ENCODE peak calls at places on chromosomes 3 and 15, in eight cellular contexts. One of them, this sample, is unnamed.

GRCh38 chr15:89654847-89655805 is at the start of gene KIF7:
- DNase-seq in breast epithelium: no peak
- DNase-seq in CD4-positive, alpha-beta T cell: no peak
- DNase-seq in mesothelial cell of epicardium: peak
- DNase-seq in RWPE1: peak
- DNase-seq in prostate gland: no peak
- DNase-seq in progenitor cell of endocrine pancreas: peak
- DNase-seq in esophagus squamous epithelium: no peak
- DNase-seq in this sample: no peak

GRCh38 chr3:178646205-178646604 is 110.0 kb downstream of the KCNMB2 start:
- DNase-seq in progenitor cell of endocrine pancreas: no peak
- DNase-seq in breast epithelium: no peak
- DNase-seq in CD4-positive, alpha-beta T cell: no peak
- DNase-seq in prostate gland: no peak
- DNase-seq in RWPE1: no peak
- DNase-seq in mesothelial cell of epicardium: no peak
- DNase-seq in esophagus squamous epithelium: no peak
- DNase-seq in this sample: no peak

GRCh38 chr3:172315401-172316091 is 132.7 kb downstream of the GHSR start:
- DNase-seq in esophagus squamous epithelium: no peak
- DNase-seq in breast epithelium: no peak
- DNase-seq in prostate gland: no peak
- DNase-seq in CD4-positive, alpha-beta T cell: no peak
- DNase-seq in mesothelial cell of epicardium: no peak
- DNase-seq in RWPE1: peak
- DNase-seq in progenitor cell of endocrine pancreas: no peak
- DNase-seq in this sample: no peak

GRCh38 chr15:38603271-38603670 is 38.7 kb upstream of the RASGRP1 start:
- DNase-seq in esophagus squamous epithelium: no peak
- DNase-seq in mesothelial cell of epicardium: no peak
- DNase-seq in RWPE1: no peak
- DNase-seq in CD4-positive, alpha-beta T cell: no peak
- DNase-seq in progenitor cell of endocrine pancreas: no peak
- DNase-seq in prostate gland: no peak
- DNase-seq in breast epithelium: no peak
- DNase-seq in this sample: no peak

GRCh38 chr3:160403028-160403545 is 3.6 kb downstream of the SMC4 start:
- DNase-seq in prostate gland: no peak
- DNase-seq in CD4-positive, alpha-beta T cell: no peak
- DNase-seq in RWPE1: no peak
- DNase-seq in esophagus squamous epithelium: no peak
- DNase-seq in progenitor cell of endocrine pancreas: no peak
- DNase-seq in breast epithelium: no peak
- DNase-seq in mesothelial cell of epicardium: no peak
- DNase-seq in this sample: no peak

GRCh38 chr3:5994651-5995050 is 807.1 kb downstream of the EDEM1 start:
- DNase-seq in CD4-positive, alpha-beta T cell: no peak
- DNase-seq in breast epithelium: no peak
- DNase-seq in progenitor cell of endocrine pancreas: no peak
- DNase-seq in RWPE1: no peak
- DNase-seq in mesothelial cell of epicardium: no peak
- DNase-seq in prostate gland: no peak
- DNase-seq in esophagus squamous epithelium: no peak
- DNase-seq in this sample: no peak

GRCh38 chr3:52547143-52547542 is 10.7 kb downstream of the UQCC5 start:
- DNase-seq in esophagus squamous epithelium: no peak
- DNase-seq in mesothelial cell of epicardium: no peak
- DNase-seq in RWPE1: no peak
- DNase-seq in progenitor cell of endocrine pancreas: no peak
- DNase-seq in CD4-positive, alpha-beta T cell: no peak
- DNase-seq in prostate gland: no peak
- DNase-seq in breast epithelium: no peak
- DNase-seq in this sample: no peak

GRCh38 chr15:90456236-90456635 is 68.2 kb downstream of the IQGAP1 start:
- DNase-seq in breast epithelium: no peak
- DNase-seq in CD4-positive, alpha-beta T cell: no peak
- DNase-seq in prostate gland: no peak
- DNase-seq in progenitor cell of endocrine pancreas: no peak
- DNase-seq in RWPE1: no peak
- DNase-seq in mesothelial cell of epicardium: no peak
- DNase-seq in esophagus squamous epithelium: no peak
- DNase-seq in this sample: no peak

GRCh38 chr3:59766165-59766872 is 716.5 kb upstream of the CFAP20DC start:
- DNase-seq in CD4-positive, alpha-beta T cell: no peak
- DNase-seq in RWPE1: no peak
- DNase-seq in mesothelial cell of epicardium: no peak
- DNase-seq in breast epithelium: no peak
- DNase-seq in esophagus squamous epithelium: no peak
- DNase-seq in prostate gland: no peak
- DNase-seq in progenitor cell of endocrine pancreas: no peak
- DNase-seq in this sample: no peak

GRCh38 chr3:124172846-124173245 is 180.9 kb upstream of the ROPN1 start:
- DNase-seq in esophagus squamous epithelium: no peak
- DNase-seq in breast epithelium: no peak
- DNase-seq in RWPE1: no peak
- DNase-seq in CD4-positive, alpha-beta T cell: no peak
- DNase-seq in mesothelial cell of epicardium: no peak
- DNase-seq in progenitor cell of endocrine pancreas: no peak
- DNase-seq in prostate gland: no peak
- DNase-seq in this sample: no peak

GRCh38 chr3:139339219-139339906 is 4.5 kb upstream of the MRPS22 start:
- DNase-seq in breast epithelium: no peak
- DNase-seq in mesothelial cell of epicardium: no peak
- DNase-seq in esophagus squamous epithelium: no peak
- DNase-seq in CD4-positive, alpha-beta T cell: no peak
- DNase-seq in RWPE1: no peak
- DNase-seq in progenitor cell of endocrine pancreas: no peak
- DNase-seq in prostate gland: no peak
- DNase-seq in this sample: no peak

GRCh38 chr15:66780172-66780972 is 78.3 kb downstream of the SMAD6 start:
- DNase-seq in RWPE1: peak
- DNase-seq in prostate gland: no peak
- DNase-seq in mesothelial cell of epicardium: no peak
- DNase-seq in progenitor cell of endocrine pancreas: no peak
- DNase-seq in CD4-positive, alpha-beta T cell: no peak
- DNase-seq in breast epithelium: no peak
- DNase-seq in esophagus squamous epithelium: no peak
- DNase-seq in this sample: no peak

GRCh38 chr3:24472358-24472757 is 22.3 kb downstream of the THRB start:
- DNase-seq in CD4-positive, alpha-beta T cell: no peak
- DNase-seq in prostate gland: no peak
- DNase-seq in mesothelial cell of epicardium: no peak
- DNase-seq in progenitor cell of endocrine pancreas: no peak
- DNase-seq in esophagus squamous epithelium: no peak
- DNase-seq in breast epithelium: no peak
- DNase-seq in RWPE1: peak
- DNase-seq in this sample: no peak

GRCh38 chr15:27805261-27806220 is 293.6 kb downstream of the OCA2 start:
- DNase-seq in mesothelial cell of epicardium: no peak
- DNase-seq in prostate gland: no peak
- DNase-seq in RWPE1: no peak
- DNase-seq in CD4-positive, alpha-beta T cell: no peak
- DNase-seq in progenitor cell of endocrine pancreas: no peak
- DNase-seq in esophagus squamous epithelium: no peak
- DNase-seq in breast epithelium: no peak
- DNase-seq in this sample: no peak

GRCh38 chr3:8738639-8739038 is 5.0 kb downstream of the CAV3 start:
- DNase-seq in prostate gland: no peak
- DNase-seq in mesothelial cell of epicardium: no peak
- DNase-seq in CD4-positive, alpha-beta T cell: no peak
- DNase-seq in esophagus squamous epithelium: no peak
- DNase-seq in breast epithelium: no peak
- DNase-seq in RWPE1: no peak
- DNase-seq in progenitor cell of endocrine pancreas: no peak
- DNase-seq in this sample: no peak

GRCh38 chr15:43893956-43894355 is 67.2 kb downstream of the WDR76 start:
- DNase-seq in RWPE1: no peak
- DNase-seq in mesothelial cell of epicardium: no peak
- DNase-seq in esophagus squamous epithelium: no peak
- DNase-seq in progenitor cell of endocrine pancreas: no peak
- DNase-seq in CD4-positive, alpha-beta T cell: no peak
- DNase-seq in breast epithelium: no peak
- DNase-seq in prostate gland: no peak
- DNase-seq in this sample: no peak

GRCh38 chr3:75906555-75907112 is 121.3 kb upstream of the ZNF717 start:
- DNase-seq in prostate gland: no peak
- DNase-seq in mesothelial cell of epicardium: peak
- DNase-seq in breast epithelium: peak
- DNase-seq in progenitor cell of endocrine pancreas: peak
- DNase-seq in RWPE1: no peak
- DNase-seq in esophagus squamous epithelium: no peak
- DNase-seq in CD4-positive, alpha-beta T cell: no peak
- DNase-seq in this sample: no peak

GRCh38 chr3:177194319-177194718 is 3.0 kb downstream of the TBL1XR1 start:
- DNase-seq in RWPE1: no peak
- DNase-seq in progenitor cell of endocrine pancreas: no peak
- DNase-seq in breast epithelium: no peak
- DNase-seq in CD4-positive, alpha-beta T cell: no peak
- DNase-seq in prostate gland: no peak
- DNase-seq in esophagus squamous epithelium: no peak
- DNase-seq in mesothelial cell of epicardium: no peak
- DNase-seq in this sample: no peak

GRCh38 chr3:112582242-112582874 is 20.5 kb downstream of the SLC35A5 start:
- DNase-seq in CD4-positive, alpha-beta T cell: peak
- DNase-seq in progenitor cell of endocrine pancreas: no peak
- DNase-seq in RWPE1: no peak
- DNase-seq in esophagus squamous epithelium: no peak
- DNase-seq in prostate gland: no peak
- DNase-seq in breast epithelium: no peak
- DNase-seq in mesothelial cell of epicardium: no peak
- DNase-seq in this sample: no peak

GRCh38 chr3:19947549-19948071 is 713 bp downstream of the RAB5A start:
- DNase-seq in progenitor cell of endocrine pancreas: peak
- DNase-seq in RWPE1: peak
- DNase-seq in prostate gland: peak
- DNase-seq in mesothelial cell of epicardium: no peak
- DNase-seq in breast epithelium: peak
- DNase-seq in esophagus squamous epithelium: peak
- DNase-seq in CD4-positive, alpha-beta T cell: peak
- DNase-seq in this sample: peak

DNA sequence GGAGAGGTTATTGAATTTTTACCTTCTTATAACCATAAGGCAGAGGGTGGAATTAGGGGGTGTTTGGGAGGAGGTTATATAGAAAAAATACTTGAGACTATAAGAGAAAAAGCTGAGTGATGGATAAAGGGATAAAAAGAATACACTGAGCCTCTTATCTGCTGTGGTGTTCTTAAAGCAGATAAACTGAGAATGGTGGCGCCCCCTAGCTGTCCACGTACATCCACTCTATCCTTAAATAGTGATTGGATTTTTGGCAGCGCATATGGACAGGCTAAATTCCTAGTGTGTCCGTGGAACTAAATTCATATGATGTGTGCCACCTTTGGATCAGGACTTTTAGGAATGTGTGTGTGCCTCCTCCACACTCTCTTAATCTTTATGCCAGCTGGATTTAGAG is 121.1 kb downstream of the OXSM start:
- DNase-seq in breast epithelium: no peak
- DNase-seq in progenitor cell of endocrine pancreas: no peak
- DNase-seq in CD4-positive, alpha-beta T cell: peak
- DNase-seq in mesothelial cell of epicardium: no peak
- DNase-seq in esophagus squamous epithelium: no peak
- DNase-seq in prostate gland: no peak
- DNase-seq in RWPE1: no peak
- DNase-seq in this sample: no peak
- TF ChIP-seq CTCF in breast epithelium: no peak
- TF ChIP-seq CTCF in progenitor cell of endocrine pancreas: no peak
- TF ChIP-seq CTCF in CD4-positive, alpha-beta T cell: peak
- TF ChIP-seq CTCF in mesothelial cell of epicardium: peak
- TF ChIP-seq CTCF in esophagus squamous epithelium: peak
- TF ChIP-seq CTCF in prostate gland: no peak
- TF ChIP-seq CTCF in RWPE1: no peak
- TF ChIP-seq CTCF in this sample: no peak

DNA sequence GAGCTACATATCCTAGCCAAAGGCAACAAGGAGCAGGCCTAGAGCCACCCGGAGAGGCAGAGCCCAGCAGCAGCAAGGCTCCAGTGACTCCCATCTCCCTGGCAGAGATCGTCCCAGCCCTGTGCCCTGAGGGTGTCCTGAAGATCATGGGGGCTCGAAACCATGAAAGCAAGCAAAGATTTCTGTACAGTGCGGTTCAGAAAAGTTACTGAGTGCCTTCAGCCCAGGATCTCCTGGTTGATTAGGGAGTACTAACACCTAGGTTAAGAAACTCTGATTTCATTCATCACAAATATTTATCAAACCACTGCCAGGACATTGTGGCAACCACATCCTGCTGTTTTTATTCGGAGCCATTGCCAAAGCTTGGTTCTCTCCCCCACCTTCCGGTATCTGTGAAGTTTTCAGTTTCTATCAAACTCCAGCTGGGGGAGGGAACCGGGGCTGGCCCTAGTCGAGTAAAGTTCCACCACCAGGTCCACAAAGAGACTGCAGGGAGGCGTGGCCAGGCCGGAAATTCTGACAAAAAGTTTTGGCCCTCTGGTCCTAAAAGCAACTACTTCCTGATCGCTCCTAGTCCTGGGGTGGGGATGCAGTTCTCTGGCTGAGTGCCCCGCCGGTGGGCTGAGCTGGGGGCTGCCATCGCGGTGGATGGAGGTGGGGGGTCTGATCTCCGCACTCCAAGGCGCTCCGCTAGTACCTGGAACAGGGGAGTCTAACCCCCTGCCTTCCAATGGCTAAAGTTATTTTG is 1.2 kb downstream of the RAB43 start:
- DNase-seq in prostate gland: peak
- DNase-seq in progenitor cell of endocrine pancreas: peak
- DNase-seq in CD4-positive, alpha-beta T cell: peak
- DNase-seq in esophagus squamous epithelium: peak
- DNase-seq in mesothelial cell of epicardium: peak
- DNase-seq in breast epithelium: peak
- DNase-seq in RWPE1: peak
- DNase-seq in this sample: peak
- TF ChIP-seq CTCF in prostate gland: peak
- TF ChIP-seq CTCF in progenitor cell of endocrine pancreas: peak
- TF ChIP-seq CTCF in CD4-positive, alpha-beta T cell: peak
- TF ChIP-seq CTCF in esophagus squamous epithelium: peak
- TF ChIP-seq CTCF in mesothelial cell of epicardium: no peak
- TF ChIP-seq CTCF in breast epithelium: peak
- TF ChIP-seq CTCF in RWPE1: no peak
- TF ChIP-seq CTCF in this sample: peak

DNA sequence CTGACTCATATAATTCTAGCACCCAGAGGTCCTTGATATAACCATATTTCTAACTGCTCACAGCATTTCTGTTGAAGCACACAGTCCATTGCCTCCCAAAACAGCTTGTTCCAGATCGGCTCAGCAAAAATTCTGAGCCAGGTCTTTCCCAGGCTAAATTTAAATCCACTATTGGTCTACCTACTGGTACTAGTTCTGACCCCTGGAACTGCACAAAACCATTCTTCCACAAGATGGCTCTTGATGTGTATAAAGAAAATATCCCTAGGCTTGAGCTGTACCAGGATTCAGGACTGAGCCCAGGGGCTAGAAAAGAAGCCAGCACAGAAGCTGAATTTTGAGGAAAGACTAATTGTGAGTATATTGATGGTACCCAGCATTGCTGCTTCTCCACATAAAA is 75.4 kb upstream of the ABHD17C start:
- DNase-seq in esophagus squamous epithelium: no peak
- DNase-seq in mesothelial cell of epicardium: no peak
- DNase-seq in CD4-positive, alpha-beta T cell: no peak
- DNase-seq in RWPE1: no peak
- DNase-seq in progenitor cell of endocrine pancreas: no peak
- DNase-seq in prostate gland: no peak
- DNase-seq in breast epithelium: no peak
- DNase-seq in this sample: no peak
- TF ChIP-seq CTCF in esophagus squamous epithelium: no peak
- TF ChIP-seq CTCF in mesothelial cell of epicardium: no peak
- TF ChIP-seq CTCF in CD4-positive, alpha-beta T cell: no peak
- TF ChIP-seq CTCF in RWPE1: no peak
- TF ChIP-seq CTCF in progenitor cell of endocrine pancreas: peak
- TF ChIP-seq CTCF in prostate gland: no peak
- TF ChIP-seq CTCF in breast epithelium: peak
- TF ChIP-seq CTCF in this sample: no peak

GRCh38 chr3:151290673-151291072 is 12.3 kb upstream of the P2RY14 start:
- DNase-seq in prostate gland: no peak
- DNase-seq in RWPE1: peak
- DNase-seq in CD4-positive, alpha-beta T cell: no peak
- DNase-seq in progenitor cell of endocrine pancreas: no peak
- DNase-seq in esophagus squamous epithelium: no peak
- DNase-seq in breast epithelium: no peak
- DNase-seq in mesothelial cell of epicardium: no peak
- DNase-seq in this sample: no peak
- TF ChIP-seq CTCF in prostate gland: peak
- TF ChIP-seq CTCF in RWPE1: peak
- TF ChIP-seq CTCF in CD4-positive, alpha-beta T cell: no peak
- TF ChIP-seq CTCF in progenitor cell of endocrine pancreas: peak
- TF ChIP-seq CTCF in esophagus squamous epithelium: peak
- TF ChIP-seq CTCF in breast epithelium: peak
- TF ChIP-seq CTCF in mesothelial cell of epicardium: no peak
- TF ChIP-seq CTCF in this sample: peak